ENCODE peak calls at places on chromosomes 1 and 21, in nine cellular contexts. X, V, O, H, J, I, N, Y and P are unnamed samples.

GRCh38 chr1:206799311-206799710 is 27.0 kb upstream of the IL10 start:
- DNase-seq in V (no peak), Y (no peak), X (no peak), H (no peak), J (no peak), O (no peak), I (no peak), N (no peak), P (no peak)

GRCh38 chr1:151898519-151898991 is 10.8 kb downstream of the THEM4 start:
- DNase-seq in X (no peak), V (no peak), H (no peak), O (no peak), J (no peak), N (no peak), I (no peak), Y (no peak), P (no peak)

GRCh38 chr1:78102082-78102481 is 56.3 kb downstream of the GIPC2 start:
- DNase-seq in V (no peak), H (no peak), N (no peak), I (no peak), Y (no peak), O (no peak), J (no peak), X (no peak), P (no peak)

GRCh38 chr1:3693321-3693720 is 41.0 kb downstream of the TP73 start:
- DNase-seq in J (no peak), V (no peak), H (no peak), O (no peak), Y (no peak), N (no peak), X (no peak), I (no peak), P (no peak)

GRCh38 chr1:117656202-117656641 is 50.4 kb downstream of the TENT5C start:
- DNase-seq in N (peak; percentile 57), J (no peak), X (no peak), V (no peak), I (no peak), O (no peak), H (no peak), Y (peak; percentile 59), P (no peak)

GRCh38 chr1:84422909-84423308 is 24.6 kb downstream of the DNASE2B start:
- DNase-seq in V (no peak), X (no peak), Y (no peak), J (no peak), N (no peak), H (no peak), I (no peak), O (no peak), P (no peak)

GRCh38 chr1:214816603-214817002 is 213.6 kb downstream of the CENPF start:
- DNase-seq in Y (no peak), N (no peak), O (no peak), V (no peak), H (no peak), J (no peak), X (no peak), I (no peak), P (no peak)

GRCh38 chr1:207440634-207441033 is 13.5 kb upstream of the CR2 start:
- DNase-seq in Y (no peak), X (no peak), N (no peak), H (no peak), O (no peak), V (no peak), I (no peak), J (no peak), P (no peak)

GRCh38 chr1:191483997-191484396 is 674.3 kb upstream of the RGS18 start:
- DNase-seq in X (no peak), N (no peak), J (no peak), O (no peak), H (no peak), Y (no peak), V (no peak), I (no peak), P (no peak)

GRCh38 chr1:158295791-158296190 is 6.1 kb downstream of the CD1C start:
- DNase-seq in X (no peak), V (no peak), O (no peak), H (no peak), Y (no peak), N (no peak), I (no peak), J (no peak), P (no peak)

GRCh38 chr1:118250232-118250631 is 65.2 kb upstream of the SPAG17 start:
- DNase-seq in I (no peak), N (no peak), O (no peak), V (no peak), Y (no peak), X (no peak), J (no peak), H (no peak), P (no peak)

GRCh38 chr21:36663033-36663855 is 35.7 kb upstream of the SIM2 start:
- DNase-seq in J (no peak), Y (no peak), H (no peak), X (no peak), N (no peak), I (no peak), V (no peak), O (no peak), P (no peak)

GRCh38 chr1:163170975-163171676 is 31.6 kb downstream of the RGS5 start:
- DNase-seq in H (no peak), I (no peak), V (no peak), N (no peak), Y (no peak), X (no peak), J (no peak), O (no peak), P (no peak)

GRCh38 chr1:154115180-154115579 is 39.7 kb downstream of the NUP210L start:
- DNase-seq in I (no peak), X (no peak), V (no peak), H (no peak), N (no peak), J (no peak), O (no peak), Y (peak; percentile 21), P (no peak)

GRCh38 chr1:201676061-201676644 is 137.2 kb downstream of the NAV1 start:
- DNase-seq in I (no peak), V (no peak), O (peak; percentile 59), Y (peak; percentile 26), H (no peak), N (no peak), J (no peak), X (peak; percentile 78), P (no peak)